ENCODE peak calls at places on chromosomes 6 and 20, in eight cellular contexts. T is prostate gland, P is left ventricle myocardium inferior, Y is HCT116, K is lower lobe of right lung, M is dorsolateral prefrontal cortex, C is glutamatergic neuron, A is hepatocyte. L is an unnamed sample.

GRCh38 chr6:169251371-169251802 is 2.3 kb downstream of the THBS2 start:
- DNase-seq in T (no peak), P (no peak), Y (no peak), K (no peak), M (no peak), C (no peak), A (no peak), L (no peak)

GRCh38 chr20:62177307-62177706 is 5.5 kb upstream of the MTG2 start:
- DNase-seq in T (no peak), P (no peak), Y (no peak), K (no peak), M (no peak), C (peak), A (no peak), L (no peak)

GRCh38 chr6:29553268-29554057 is 6.1 kb downstream of the UBD start:
- DNase-seq in T (peak), P (peak), Y (no peak), K (peak), M (peak), C (peak), A (peak), L (peak)

GRCh38 chr6:143301204-143301603 is 149.3 kb downstream of the ADAT2 start:
- DNase-seq in T (no peak), P (no peak), Y (no peak), K (no peak), M (no peak), C (no peak), A (no peak), L (no peak)

GRCh38 chr6:30163090-30163917 is at the start of gene TRIM15:
- DNase-seq in T (no peak), P (no peak), Y (peak), K (no peak), M (no peak), C (no peak), A (peak), L (no peak)

GRCh38 chr6:45709834-45710233 is 305.8 kb downstream of the CLIC5 start:
- DNase-seq in T (no peak), P (no peak), Y (no peak), K (no peak), M (no peak), C (no peak), A (no peak), L (no peak)

GRCh38 chr6:134686071-134686470 is 263.8 kb downstream of the ALDH8A1 start:
- DNase-seq in T (no peak), P (no peak), Y (no peak), K (no peak), M (no peak), C (no peak), A (no peak), L (no peak)

GRCh38 chr6:105272783-105273182 is 93.0 kb upstream of the POPDC3 start:
- DNase-seq in T (no peak), P (no peak), Y (no peak), K (no peak), M (no peak), C (peak), A (peak), L (no peak)

GRCh38 chr6:46932526-46932925 is 10.8 kb upstream of the ADGRF5 start:
- DNase-seq in T (no peak), P (no peak), Y (no peak), K (no peak), M (no peak), C (no peak), A (no peak), L (no peak)

GRCh38 chr6:148776321-148776966 is 29.6 kb downstream of the UST start:
- DNase-seq in T (no peak), P (no peak), Y (no peak), K (no peak), M (no peak), C (no peak), A (no peak), L (no peak)

GRCh38 chr20:41534170-41534569 is 84.0 kb downstream of the CHD6 start:
- DNase-seq in T (no peak), P (no peak), Y (no peak), K (no peak), M (no peak), C (no peak), A (no peak), L (no peak)

GRCh38 chr6:161259302-161259701 is 14.6 kb downstream of the AGPAT4 start:
- DNase-seq in T (no peak), P (no peak), Y (no peak), K (no peak), M (no peak), C (no peak), A (no peak), L (no peak)

GRCh38 chr6:168469198-168469943 is 28.4 kb downstream of the SMOC2 start:
- DNase-seq in T (no peak), P (peak), Y (no peak), K (no peak), M (no peak), C (no peak), A (no peak), L (no peak)

GRCh38 chr6:90100059-90100665 is 196.5 kb downstream of the BACH2 start:
- DNase-seq in T (no peak), P (no peak), Y (no peak), K (no peak), M (no peak), C (no peak), A (no peak), L (no peak)

GRCh38 chr6:167136376-167136775 is 13.5 kb downstream of the CCR6 start:
- DNase-seq in T (no peak), P (no peak), Y (no peak), K (no peak), M (no peak), C (no peak), A (no peak), L (no peak)

GRCh38 chr6:164528539-164528938 is 780.9 kb downstream of the C6orf118 start:
- DNase-seq in T (no peak), P (no peak), Y (no peak), K (no peak), M (no peak), C (no peak), A (no peak), L (no peak)

GRCh38 chr6:3526962-3527796 is 70.3 kb upstream of the SLC22A23 start:
- DNase-seq in T (peak), P (no peak), Y (no peak), K (no peak), M (no peak), C (no peak), A (no peak), L (no peak)

GRCh38 chr20:10453241-10453640 is 18.1 kb downstream of the SLX4IP start:
- DNase-seq in T (no peak), P (no peak), Y (no peak), K (no peak), M (no peak), C (no peak), A (no peak), L (no peak)

GRCh38 chr6:95280690-95281273 is 296.6 kb upstream of the MANEA start:
- DNase-seq in T (no peak), P (no peak), Y (peak), K (no peak), M (no peak), C (no peak), A (peak), L (no peak)

GRCh38 chr6:24761193-24761835 is 13.4 kb upstream of the GMNN start:
- DNase-seq in T (no peak), P (no peak), Y (no peak), K (no peak), M (no peak), C (no peak), A (no peak), L (no peak)

GRCh38 chr20:64194269-64194668 is 30.0 kb downstream of the MYT1 start:
- DNase-seq in T (no peak), P (no peak), Y (no peak), K (peak), M (no peak), C (no peak), A (no peak), L (no peak)

GRCh38 chr6:35708585-35708984 is 19.9 kb upstream of the FKBP5 start:
- DNase-seq in T (no peak), P (no peak), Y (no peak), K (no peak), M (no peak), C (no peak), A (no peak), L (no peak)

GRCh38 chr6:108565893-108566292 is 5.2 kb downstream of the FOXO3 start:
- DNase-seq in T (no peak), P (no peak), Y (no peak), K (no peak), M (no peak), C (no peak), A (no peak), L (no peak)

GRCh38 chr20:62980970-62981369 is 25.8 kb downstream of the BHLHE23 start:
- DNase-seq in T (no peak), P (no peak), Y (no peak), K (no peak), M (no peak), C (peak), A (no peak), L (peak)

GRCh38 chr6:108164815-108165706 is 761 bp upstream of the NR2E1 start:
- DNase-seq in T (no peak), P (no peak), Y (no peak), K (no peak), M (no peak), C (no peak), A (no peak), L (no peak)

GRCh38 chr6:21598662-21599061 is 5.1 kb downstream of the SOX4 start:
- DNase-seq in T (no peak), P (no peak), Y (no peak), K (no peak), M (no peak), C (no peak), A (no peak), L (no peak)

GRCh38 chr6:159608961-159609673 is 83.9 kb downstream of the SOD2 start:
- DNase-seq in T (no peak), P (no peak), Y (peak), K (no peak), M (no peak), C (no peak), A (no peak), L (no peak)

GRCh38 chr6:112037783-112038216 is 16.1 kb upstream of the CCN6 start:
- DNase-seq in T (no peak), P (peak), Y (no peak), K (no peak), M (peak), C (no peak), A (peak), L (no peak)

GRCh38 chr20:4844766-4845465 is 123.2 kb downstream of the PRND start:
- DNase-seq in T (no peak), P (no peak), Y (no peak), K (no peak), M (no peak), C (no peak), A (no peak), L (no peak)

GRCh38 chr20:49699200-49699992 is 14.3 kb downstream of the B4GALT5 start:
- DNase-seq in T (no peak), P (no peak), Y (no peak), K (no peak), M (no peak), C (no peak), A (peak), L (no peak)

GRCh38 chr6:24284006-24284405 is 73.9 kb downstream of the DCDC2 start:
- DNase-seq in T (no peak), P (no peak), Y (no peak), K (no peak), M (no peak), C (no peak), A (no peak), L (no peak)

GRCh38 chr6:133034509-133035206 is 206.5 kb upstream of the EYA4 start:
- DNase-seq in T (no peak), P (no peak), Y (no peak), K (no peak), M (no peak), C (no peak), A (no peak), L (no peak)

DNA sequence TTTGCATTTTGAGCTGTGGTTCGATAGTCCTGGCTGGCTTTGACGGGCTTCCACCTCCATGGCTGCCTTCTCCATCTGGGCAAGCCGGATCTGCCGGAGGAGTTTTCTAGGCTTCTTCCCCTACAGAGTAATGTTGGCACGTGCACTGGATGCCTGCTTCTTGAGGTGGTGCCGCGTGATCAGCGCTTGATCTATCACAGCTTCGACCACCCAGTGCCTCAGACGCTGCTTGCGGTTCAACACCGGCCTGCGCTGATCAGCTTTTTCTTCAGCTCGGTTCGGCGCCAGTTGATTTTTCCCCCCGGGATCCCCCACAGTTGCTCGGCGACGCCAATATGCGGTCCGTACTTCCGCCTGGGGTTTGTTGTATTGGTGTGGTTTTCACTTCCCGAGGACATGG is 23.5 kb downstream of the FBXO5 start:
- DNase-seq in T (no peak), P (no peak), Y (no peak), K (no peak), M (no peak), C (no peak), A (no peak), L (no peak)
- TF ChIP-seq CTCF in T (no peak), P (no peak), Y (no peak), K (no peak), M (no peak), C (no peak), A (no peak), L (no peak)

GRCh38 chr20:53678315-53678989 is 84.8 kb upstream of the ZNF217 start:
- DNase-seq in T (no peak), P (no peak), Y (no peak), K (no peak), M (no peak), C (no peak), A (no peak), L (no peak)
- TF ChIP-seq CTCF in T (no peak), P (no peak), Y (no peak), K (no peak), M (no peak), C (no peak), A (no peak), L (peak)

GRCh38 chr20:35699127-35699913 is at the start of the genes NFS1 and ROMO1:
- DNase-seq in T (peak), P (peak), Y (peak), K (peak), M (peak), C (peak), A (peak), L (peak)
- TF ChIP-seq CTCF in T (peak), P (peak), Y (peak), K (peak), M (peak), C (no peak), A (peak), L (peak)

GRCh38 chr6:665403-666267 is 8.7 kb upstream of the HUS1B start:
- DNase-seq in T (no peak), P (no peak), Y (no peak), K (no peak), M (no peak), C (no peak), A (no peak), L (no peak)

GRCh38 chr6:667253-667927 is 10.5 kb upstream of the HUS1B start:
- DNase-seq in T (no peak), P (no peak), Y (no peak), K (no peak), M (no peak), C (no peak), A (no peak), L (no peak)
- TF ChIP-seq CTCF in T (no peak), P (no peak), Y (no peak), K (no peak), M (no peak), C (no peak), A (no peak), L (no peak)

GRCh38 chr6:32115623-32116022 is 6.5 kb upstream of the TNXB start:
- DNase-seq in T (no peak), P (no peak), Y (no peak), K (no peak), M (no peak), C (no peak), A (no peak), L (no peak)

GRCh38 chr6:32117461-32117860 is 8.3 kb upstream of the TNXB start:
- DNase-seq in T (no peak), P (no peak), Y (no peak), K (no peak), M (no peak), C (no peak), A (no peak), L (no peak)

GRCh38 chr6:32120573-32121059 is 7.4 kb downstream of the ATF6B start:
- DNase-seq in T (no peak), P (no peak), Y (no peak), K (no peak), M (no peak), C (no peak), A (no peak), L (no peak)

GRCh38 chr6:32116674-32117073 is 7.5 kb upstream of the TNXB start:
- DNase-seq in T (no peak), P (no peak), Y (no peak), K (no peak), M (no peak), C (no peak), A (no peak), L (peak)

DNA sequence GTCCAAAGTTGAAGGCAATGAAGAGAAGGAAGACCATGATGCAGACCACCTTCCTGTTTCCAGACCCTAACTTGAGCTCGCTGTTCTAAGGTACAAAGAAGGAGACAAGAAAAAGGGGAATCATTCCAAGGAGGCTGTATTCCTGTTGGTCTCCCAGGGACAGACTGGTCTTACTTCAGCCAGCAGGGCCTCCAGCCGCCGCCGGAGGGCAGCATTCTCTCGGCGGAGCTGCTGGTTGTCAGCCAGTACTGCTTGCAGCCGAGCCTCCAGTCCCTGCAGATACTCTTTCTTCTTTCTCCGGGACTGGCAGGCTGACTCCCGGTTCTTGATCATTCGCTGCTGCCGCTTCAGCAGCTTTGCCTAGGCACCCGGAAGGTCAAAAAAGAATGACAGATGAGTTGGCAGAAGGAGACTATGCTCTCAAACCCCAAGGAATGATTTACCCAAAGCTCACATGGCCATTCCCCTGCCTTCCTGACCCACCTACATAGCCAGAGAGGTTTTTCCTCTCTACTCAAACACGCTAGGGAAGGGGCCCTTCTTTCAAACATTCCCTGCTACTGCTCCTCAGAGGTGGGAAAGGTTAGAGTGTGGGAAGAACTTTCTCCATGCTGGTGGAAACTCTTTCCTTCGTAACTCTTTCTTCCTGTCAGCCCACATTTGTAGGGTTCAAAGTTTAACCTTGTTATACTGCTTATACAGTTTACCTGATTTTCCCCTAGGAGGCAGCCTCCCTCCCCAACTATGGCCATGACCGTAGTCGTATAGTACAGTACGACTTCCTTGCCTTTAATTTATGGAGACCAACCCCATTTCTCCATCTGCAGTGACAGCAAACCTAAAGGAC is 9.0 kb downstream of the ATF6B start:
- DNase-seq in T (peak), P (peak), Y (peak), K (peak), M (peak), C (peak), A (peak), L (peak)
- TF ChIP-seq CTCF in T (peak), P (peak), Y (peak), K (peak), M (peak), C (peak), A (peak), L (peak)

DNA sequence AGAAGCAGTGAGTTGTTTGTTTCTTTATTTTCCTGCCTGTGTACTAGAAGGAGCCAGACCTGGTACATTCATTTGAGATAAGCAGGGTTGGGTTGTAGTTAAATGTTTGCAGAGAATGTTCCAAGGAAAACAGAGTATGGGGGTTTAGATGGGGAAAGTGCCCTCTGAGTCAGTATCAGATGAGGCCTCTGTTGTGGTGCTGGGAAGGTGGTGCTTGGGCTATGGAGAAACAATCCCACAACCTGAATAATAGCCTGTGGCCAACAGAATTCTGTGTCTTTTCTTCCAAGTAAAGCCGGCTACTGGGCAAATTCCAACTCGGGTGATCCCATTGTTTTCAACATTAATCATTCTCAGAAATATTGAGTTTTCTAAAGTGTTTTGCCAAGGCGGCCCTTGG is 109.3 kb downstream of the RNF144B start:
- DNase-seq in T (no peak), P (no peak), Y (no peak), K (no peak), M (no peak), C (no peak), A (no peak), L (no peak)
- TF ChIP-seq CTCF in T (no peak), P (no peak), Y (no peak), K (no peak), M (no peak), C (no peak), A (no peak), L (no peak)

DNA sequence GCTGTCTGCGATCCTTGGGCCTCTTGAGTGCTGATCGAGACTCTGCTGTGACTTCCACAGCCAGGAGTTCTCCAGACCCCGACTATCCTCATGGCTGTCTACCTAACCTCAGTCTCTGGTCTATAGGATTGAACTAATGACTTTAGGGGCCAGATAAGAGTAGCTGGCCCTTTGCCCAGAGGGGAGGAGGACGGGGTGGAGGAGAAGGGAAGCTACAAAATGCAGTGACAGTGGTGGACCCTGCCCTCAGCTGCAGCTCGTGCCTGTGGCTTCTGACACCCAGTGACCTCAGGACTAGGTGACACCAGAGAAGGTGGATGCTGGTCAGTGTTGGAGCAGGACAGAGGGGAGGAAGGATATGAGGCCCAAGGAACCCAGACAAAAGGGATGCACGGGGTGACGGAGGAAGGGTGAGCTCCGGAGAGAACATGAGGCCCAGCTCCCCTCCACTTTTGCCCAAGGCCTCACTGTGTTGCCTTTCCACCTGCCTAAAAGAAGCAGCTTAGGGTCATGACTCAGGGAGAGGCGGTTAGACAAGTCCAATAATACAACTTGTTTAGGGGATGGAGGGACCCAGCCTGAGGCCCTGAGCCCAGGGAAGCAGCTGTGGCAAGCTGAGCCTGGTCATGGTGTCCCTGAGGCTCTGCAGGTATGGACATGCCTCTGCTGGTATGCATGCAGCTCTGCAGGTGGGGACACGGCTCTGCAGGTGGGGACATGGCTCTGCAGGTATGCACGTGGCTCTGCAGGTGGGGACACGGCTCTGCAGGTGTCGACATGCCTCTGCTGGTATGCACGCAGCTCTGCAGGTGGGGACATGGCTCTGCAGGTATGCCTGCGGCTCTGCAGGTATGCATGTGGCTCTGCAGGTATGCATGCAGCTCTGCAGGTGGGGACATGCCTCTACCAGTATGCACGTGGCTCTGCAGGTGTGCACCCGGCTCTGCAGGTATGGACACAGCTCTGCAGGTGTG is 67.7 kb downstream of the SYNJ2 start:
- DNase-seq in T (no peak), P (peak), Y (no peak), K (peak), M (peak), C (no peak), A (peak), L (no peak)
- TF ChIP-seq CTCF in T (no peak), P (no peak), Y (no peak), K (no peak), M (no peak), C (no peak), A (no peak), L (no peak)

L was measured in neural crest cell.